ENCODE peak calls at places on chromosomes 6 and 20, in four cellular contexts. I is stimulated activated CD4-positive, alpha-beta T cell treated with anti-CD3 and anti-CD28 coated beads, Interleukin-2, amount 100 ng/mL, for 48 hours; J is effector memory CD4-positive, alpha-beta T cell; O is activated CD4-positive, alpha-beta T cell treated with anti-CD3 and anti-CD28 coated beads, Interleukin-2, amount 50 U/mL, for 1 hour. F is an unnamed sample.

GRCh38 chr6:90222724-90223198 is 73.9 kb downstream of the BACH2 start:
- DNase-seq in J (no peak), I (no peak), O (no peak), F (no peak)

GRCh38 chr6:150622941-150623874 is 23.5 kb downstream of the PLEKHG1 start:
- DNase-seq in O (no peak), J (no peak), I (no peak), F (peak; percentile 41)

GRCh38 chr6:143313163-143313562 is 137.3 kb downstream of the ADAT2 start:
- DNase-seq in O (no peak), J (no peak), I (no peak), F (no peak)

GRCh38 chr6:155670655-155671054 is 215.0 kb upstream of the NOX3 start:
- DNase-seq in I (no peak), J (no peak), O (no peak), F (no peak)

GRCh38 chr6:125974214-125974866 is 12.0 kb upstream of the TRMT11 start:
- DNase-seq in I (no peak), J (no peak), O (no peak), F (no peak)

GRCh38 chr20:2088904-2089303 is 12.7 kb upstream of the STK35 start:
- DNase-seq in J (no peak), I (no peak), O (no peak), F (no peak)

GRCh38 chr20:5430670-5431069 is 113.9 kb upstream of the PROKR2 start:
- DNase-seq in J (no peak), O (no peak), I (no peak), F (no peak)

GRCh38 chr6:128784266-128784665 is 98.7 kb upstream of the LAMA2 start:
- DNase-seq in I (no peak), O (no peak), J (no peak), F (no peak)

GRCh38 chr6:132287101-132287500 is 114.2 kb downstream of the MOXD1 start:
- DNase-seq in I (no peak), J (no peak), O (no peak), F (no peak)

GRCh38 chr6:105849741-105850140 is 236.4 kb upstream of the PRDM1 start:
- DNase-seq in I (no peak), O (no peak), J (no peak), F (no peak)

GRCh38 chr6:130020892-130021483 is 2.6 kb downstream of the L3MBTL3 start:
- DNase-seq in O (peak; percentile 76), J (peak; percentile 69), I (peak; percentile 69), F (peak; percentile 23)

GRCh38 chr6:141199074-141199473 is 933.7 kb upstream of the GJE1 start:
- DNase-seq in J (no peak), I (no peak), O (no peak), F (no peak)

GRCh38 chr20:46704714-46705377 is 4.6 kb upstream of the SLC2A10 start:
- DNase-seq in I (no peak), J (no peak), O (no peak), F (no peak)

F was measured in GM12892.